ENCODE peak calls at places on chromosomes 6 and 20, in four cellular contexts. A is WTC11, C is brain microvascular endothelial cell, D is MCF 10A. K is an unnamed sample.

GRCh38 chr6:144062757-144063156 is 32.6 kb downstream of the SF3B5 start:
- DNase-seq in A (no peak), C (no peak), D (no peak), K (no peak)

GRCh38 chr20:62951896-62952372 is 575 bp upstream of the SLC17A9 start:
- DNase-seq in A (no peak), C (no peak), D (no peak), K (no peak)

GRCh38 chr6:7728855-7729590 is 3.1 kb downstream of the BMP6 start:
- DNase-seq in A (no peak), C (no peak), D (no peak), K (no peak)

GRCh38 chr6:107057679-107058078 is 29.7 kb downstream of the MTRES1 start:
- DNase-seq in A (no peak), C (no peak), D (no peak), K (no peak)

GRCh38 chr20:57608516-57608915 is 11.7 kb downstream of the ZBP1 start:
- DNase-seq in A (peak), C (no peak), D (no peak), K (no peak)

GRCh38 chr20:1171461-1172093 is 13.2 kb downstream of the TMEM74B start:
- DNase-seq in A (peak), C (no peak), D (peak), K (no peak)

GRCh38 chr6:67642582-67642981 is 992.5 kb upstream of the ADGRB3 start:
- DNase-seq in A (no peak), C (no peak), D (no peak), K (no peak)

GRCh38 chr6:106066984-106067383 is 19.2 kb upstream of the PRDM1 start:
- DNase-seq in A (no peak), C (no peak), D (no peak), K (no peak)

GRCh38 chr20:50425076-50425475 is 85.1 kb upstream of the PTPN1 start:
- DNase-seq in A (no peak), C (no peak), D (no peak), K (no peak)

GRCh38 chr6:131970460-131970859 is 19.3 kb upstream of the CCN2 start:
- DNase-seq in A (no peak), C (no peak), D (no peak), K (no peak)

GRCh38 chr20:44765647-44766367 is 20.1 kb downstream of the KCNK15 start:
- DNase-seq in A (no peak), C (no peak), D (peak), K (no peak)

GRCh38 chr6:121124600-121124999 is 209.7 kb downstream of the TBC1D32 start:
- DNase-seq in A (no peak), C (no peak), D (no peak), K (no peak)

GRCh38 chr6:122408697-122409458 is 9.4 kb downstream of the HSF2 start:
- DNase-seq in A (no peak), C (no peak), D (no peak), K (no peak)

GRCh38 chr6:80523531-80523970 is 417.1 kb downstream of the BCKDHB start:
- DNase-seq in A (peak), C (no peak), D (no peak), K (no peak)

GRCh38 chr6:10621847-10622246 is 72.6 kb downstream of the C6orf52 start:
- DNase-seq in A (peak), C (no peak), D (no peak), K (no peak)

DNA sequence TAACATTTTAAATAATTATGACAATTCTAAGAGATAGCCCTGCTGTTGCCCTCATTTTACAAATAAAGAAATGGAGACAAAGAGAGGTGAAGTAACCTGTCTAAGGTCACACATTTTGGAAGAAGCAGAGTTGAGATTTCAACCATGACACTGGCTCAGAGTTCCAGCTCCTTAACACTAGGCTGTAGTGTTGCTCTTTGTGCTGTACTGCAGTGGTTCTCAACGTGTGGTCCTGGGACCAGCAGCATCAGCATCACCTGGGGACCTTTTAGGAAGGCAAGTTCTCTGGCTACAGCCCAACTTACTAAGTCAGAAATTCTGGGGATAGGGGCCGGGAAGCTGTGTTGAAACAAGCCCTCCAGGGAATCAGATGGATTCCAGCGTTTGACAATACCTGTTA is 62.4 kb upstream of the FERMT1 start:
- DNase-seq in A (no peak), C (no peak), D (no peak), K (no peak)
- TF ChIP-seq CTCF in A (no peak), C (peak), D (no peak), K (peak)

GRCh38 chr6:62683063-62683462 is 397.0 kb upstream of the KHDRBS2 start:
- DNase-seq in A (no peak), C (no peak), D (no peak), K (no peak)
- TF ChIP-seq CTCF in A (no peak), C (no peak), D (no peak), K (no peak)

GRCh38 chr6:88161921-88162320 is 4.2 kb downstream of the CNR1 start:
- DNase-seq in A (no peak), C (no peak), D (no peak), K (no peak)

DNA sequence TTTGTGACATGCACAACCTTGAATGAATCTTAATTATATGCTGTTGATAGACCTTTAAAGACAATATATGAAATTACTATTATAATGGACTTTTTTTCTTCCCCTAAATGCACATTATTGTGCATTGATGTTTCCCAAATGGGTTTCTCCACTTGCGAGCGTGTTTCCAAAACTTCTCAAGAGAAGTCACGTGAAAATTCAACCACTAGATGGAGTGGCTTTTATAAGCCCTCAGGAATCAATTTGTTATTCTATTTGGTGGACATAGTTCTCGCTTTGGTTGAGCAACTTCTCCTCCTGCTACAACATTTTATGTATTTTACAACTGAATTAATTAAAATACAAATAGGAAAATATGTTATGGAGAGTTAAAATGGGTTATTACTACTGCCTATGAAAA is 9.0 kb downstream of the CNR1 start:
- DNase-seq in A (no peak), C (no peak), D (no peak), K (no peak)
- TF ChIP-seq CTCF in A (no peak), C (peak), D (no peak), K (no peak)

GRCh38 chr20:35602851-35603495 is 12.7 kb upstream of the SPAG4 start:
- DNase-seq in A (no peak), C (no peak), D (no peak), K (no peak)

GRCh38 chr20:35599776-35600120 is 15.9 kb upstream of the SPAG4 start:
- DNase-seq in A (no peak), C (no peak), D (no peak), K (no peak)

GRCh38 chr20:35601990-35602389 is 13.6 kb upstream of the SPAG4 start:
- DNase-seq in A (no peak), C (no peak), D (no peak), K (no peak)

GRCh38 chr20:35600176-35600995 is 15.2 kb upstream of the SPAG4 start:
- DNase-seq in A (peak), C (no peak), D (no peak), K (no peak)

GRCh38 chr20:35601021-35601973 is 14.3 kb upstream of the SPAG4 start:
- DNase-seq in A (peak), C (peak), D (peak), K (no peak)
- TF ChIP-seq CTCF in A (no peak), C (peak), D (no peak), K (peak)

GRCh38 chr20:9903048-9903651 is 64.3 kb upstream of the PAK5 start:
- DNase-seq in A (peak), C (no peak), D (peak), K (no peak)
- TF ChIP-seq CTCF in A (peak), C (peak), D (peak), K (peak)